ENCODE peak calls at places on chromosome 19, in ten cellular contexts. One of them, this sample, is unnamed. For H3K27me3, the result is how much of the 10 kb centered on the place peaks cover.

GRCh38 chr19:29875931-29876330 is 64.1 kb downstream of the CCNE1 start:
- DNase-seq in tibial nerve: no peak
- DNase-seq in AG04450: no peak
- DNase-seq in IMR-90: no peak
- DNase-seq in spleen: peak
- DNase-seq in fibroblast of lung: no peak
- DNase-seq in cardiac muscle cell: no peak
- DNase-seq in bronchial epithelial cell: no peak
- DNase-seq in ovary: no peak
- DNase-seq in neural progenitor cell: no peak
- DNase-seq in this sample: no peak

GRCh38 chr19:15324791-15325519 is 7.4 kb downstream of the BRD4 start:
- DNase-seq in tibial nerve: no peak
- DNase-seq in AG04450: no peak
- DNase-seq in IMR-90: no peak
- DNase-seq in spleen: peak
- DNase-seq in fibroblast of lung: no peak
- DNase-seq in cardiac muscle cell: peak
- DNase-seq in bronchial epithelial cell: no peak
- DNase-seq in ovary: no peak
- DNase-seq in neural progenitor cell: peak
- DNase-seq in this sample: no peak

GRCh38 chr19:29833614-29834261 is 21.9 kb downstream of the CCNE1 start:
- DNase-seq in tibial nerve: no peak
- DNase-seq in AG04450: no peak
- DNase-seq in IMR-90: no peak
- DNase-seq in spleen: no peak
- DNase-seq in fibroblast of lung: no peak
- DNase-seq in cardiac muscle cell: no peak
- DNase-seq in bronchial epithelial cell: no peak
- DNase-seq in ovary: no peak
- DNase-seq in neural progenitor cell: no peak
- DNase-seq in this sample: no peak

GRCh38 chr19:38120471-38121030 is 103.5 kb downstream of the DPF1 start:
- DNase-seq in tibial nerve: no peak
- DNase-seq in AG04450: no peak
- DNase-seq in IMR-90: no peak
- DNase-seq in spleen: no peak
- DNase-seq in fibroblast of lung: no peak
- DNase-seq in cardiac muscle cell: no peak
- DNase-seq in bronchial epithelial cell: no peak
- DNase-seq in ovary: no peak
- DNase-seq in neural progenitor cell: no peak
- DNase-seq in this sample: no peak

GRCh38 chr19:14300281-14300680 is 81.0 kb upstream of the ADGRE5 start:
- DNase-seq in tibial nerve: no peak
- DNase-seq in AG04450: no peak
- DNase-seq in IMR-90: no peak
- DNase-seq in spleen: no peak
- DNase-seq in fibroblast of lung: no peak
- DNase-seq in cardiac muscle cell: no peak
- DNase-seq in bronchial epithelial cell: no peak
- DNase-seq in ovary: no peak
- DNase-seq in neural progenitor cell: no peak
- DNase-seq in this sample: no peak

GRCh38 chr19:40232479-40232878 is 6.0 kb upstream of the CCNP start:
- DNase-seq in tibial nerve: no peak
- DNase-seq in AG04450: no peak
- DNase-seq in IMR-90: no peak
- DNase-seq in spleen: no peak
- DNase-seq in fibroblast of lung: no peak
- DNase-seq in cardiac muscle cell: no peak
- DNase-seq in bronchial epithelial cell: no peak
- DNase-seq in ovary: no peak
- DNase-seq in neural progenitor cell: no peak
- DNase-seq in this sample: no peak

GRCh38 chr19:48881741-48882657 is 9.8 kb downstream of the PPP1R15A start:
- DNase-seq in tibial nerve: no peak
- DNase-seq in AG04450: no peak
- DNase-seq in IMR-90: no peak
- DNase-seq in spleen: no peak
- DNase-seq in fibroblast of lung: no peak
- DNase-seq in cardiac muscle cell: peak
- DNase-seq in bronchial epithelial cell: no peak
- DNase-seq in ovary: no peak
- DNase-seq in neural progenitor cell: peak
- DNase-seq in this sample: peak

GRCh38 chr19:2274185-2274711 is 7.7 kb downstream of the PEAK3 start:
- DNase-seq in tibial nerve: no peak
- DNase-seq in AG04450: no peak
- DNase-seq in IMR-90: no peak
- DNase-seq in spleen: no peak
- DNase-seq in fibroblast of lung: no peak
- DNase-seq in cardiac muscle cell: no peak
- DNase-seq in bronchial epithelial cell: no peak
- DNase-seq in ovary: no peak
- DNase-seq in neural progenitor cell: no peak
- DNase-seq in this sample: no peak

GRCh38 chr19:30557927-30558557 is 185.9 kb downstream of the ZNF536 start:
- DNase-seq in tibial nerve: no peak
- DNase-seq in AG04450: no peak
- DNase-seq in IMR-90: no peak
- DNase-seq in spleen: peak
- DNase-seq in fibroblast of lung: no peak
- DNase-seq in cardiac muscle cell: no peak
- DNase-seq in bronchial epithelial cell: no peak
- DNase-seq in ovary: no peak
- DNase-seq in neural progenitor cell: no peak
- DNase-seq in this sample: no peak

GRCh38 chr19:17931532-17932191 is 1.2 kb upstream of the CCDC124 start:
- DNase-seq in tibial nerve: no peak
- DNase-seq in AG04450: no peak
- DNase-seq in IMR-90: no peak
- DNase-seq in spleen: no peak
- DNase-seq in fibroblast of lung: no peak
- DNase-seq in cardiac muscle cell: peak
- DNase-seq in bronchial epithelial cell: no peak
- DNase-seq in ovary: no peak
- DNase-seq in neural progenitor cell: peak
- DNase-seq in this sample: no peak

GRCh38 chr19:35756373-35757230 is at the start of gene HSPB6:
- DNase-seq in tibial nerve: peak
- DNase-seq in AG04450: no peak
- DNase-seq in IMR-90: peak
- DNase-seq in spleen: peak
- DNase-seq in fibroblast of lung: peak
- DNase-seq in cardiac muscle cell: no peak
- DNase-seq in bronchial epithelial cell: no peak
- DNase-seq in ovary: peak
- DNase-seq in neural progenitor cell: peak
- DNase-seq in this sample: no peak

GRCh38 chr19:56147307-56147706 is 6.2 kb downstream of the ZNF444 start:
- DNase-seq in tibial nerve: no peak
- DNase-seq in AG04450: no peak
- DNase-seq in IMR-90: no peak
- DNase-seq in spleen: no peak
- DNase-seq in fibroblast of lung: no peak
- DNase-seq in cardiac muscle cell: no peak
- DNase-seq in bronchial epithelial cell: no peak
- DNase-seq in ovary: peak
- DNase-seq in neural progenitor cell: no peak
- DNase-seq in this sample: no peak

GRCh38 chr19:43720936-43721335 is 5.1 kb downstream of the IRGC start:
- DNase-seq in tibial nerve: no peak
- DNase-seq in AG04450: no peak
- DNase-seq in IMR-90: no peak
- DNase-seq in spleen: no peak
- DNase-seq in fibroblast of lung: no peak
- DNase-seq in cardiac muscle cell: no peak
- DNase-seq in bronchial epithelial cell: no peak
- DNase-seq in ovary: no peak
- DNase-seq in neural progenitor cell: no peak
- DNase-seq in this sample: no peak

GRCh38 chr19:18932216-18932841 is 8.7 kb downstream of the HOMER3 start:
- DNase-seq in tibial nerve: peak
- DNase-seq in AG04450: no peak
- DNase-seq in IMR-90: no peak
- DNase-seq in spleen: peak
- DNase-seq in fibroblast of lung: peak
- DNase-seq in cardiac muscle cell: peak
- DNase-seq in bronchial epithelial cell: peak
- DNase-seq in ovary: peak
- DNase-seq in neural progenitor cell: peak
- DNase-seq in this sample: peak

GRCh38 chr19:33427801-33428626 is 54.5 kb downstream of the CEBPG start:
- DNase-seq in tibial nerve: no peak
- DNase-seq in AG04450: no peak
- DNase-seq in IMR-90: no peak
- DNase-seq in spleen: peak
- DNase-seq in fibroblast of lung: no peak
- DNase-seq in cardiac muscle cell: no peak
- DNase-seq in bronchial epithelial cell: no peak
- DNase-seq in ovary: no peak
- DNase-seq in neural progenitor cell: no peak
- DNase-seq in this sample: no peak

GRCh38 chr19:3923096-3923758 is 9.6 kb upstream of the NMRK2 start:
- DNase-seq in tibial nerve: no peak
- DNase-seq in AG04450: no peak
- DNase-seq in IMR-90: no peak
- DNase-seq in spleen: no peak
- DNase-seq in fibroblast of lung: no peak
- DNase-seq in cardiac muscle cell: no peak
- DNase-seq in bronchial epithelial cell: no peak
- DNase-seq in ovary: no peak
- DNase-seq in neural progenitor cell: no peak
- DNase-seq in this sample: no peak

GRCh38 chr19:3919793-3920192 is 13.1 kb upstream of the NMRK2 start:
- DNase-seq in tibial nerve: no peak
- DNase-seq in AG04450: no peak
- DNase-seq in IMR-90: no peak
- DNase-seq in spleen: no peak
- DNase-seq in fibroblast of lung: no peak
- DNase-seq in cardiac muscle cell: no peak
- DNase-seq in bronchial epithelial cell: no peak
- DNase-seq in ovary: no peak
- DNase-seq in neural progenitor cell: no peak
- DNase-seq in this sample: no peak

DNA sequence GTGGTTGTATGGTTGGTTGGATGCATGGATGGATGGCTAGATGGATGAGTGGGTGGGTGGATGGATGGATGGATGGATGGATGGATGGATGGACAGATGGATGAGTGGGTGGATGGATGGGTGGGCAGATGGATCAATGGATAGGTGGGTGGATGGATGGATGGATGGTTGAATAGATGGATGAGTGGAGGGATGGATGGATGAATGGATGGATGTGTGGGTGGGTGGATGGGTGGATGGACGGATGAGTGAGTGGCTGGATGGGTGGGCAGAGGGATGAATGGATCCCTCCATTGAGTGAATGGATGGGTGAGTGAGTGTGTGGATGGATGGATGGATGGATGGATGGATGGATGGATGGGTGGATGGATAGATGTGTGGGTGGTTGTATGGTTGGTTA is 9.0 kb upstream of the NMRK2 start:
- DNase-seq in tibial nerve: no peak
- DNase-seq in AG04450: no peak
- DNase-seq in IMR-90: no peak
- DNase-seq in spleen: no peak
- DNase-seq in fibroblast of lung: no peak
- DNase-seq in cardiac muscle cell: no peak
- DNase-seq in bronchial epithelial cell: no peak
- DNase-seq in ovary: no peak
- DNase-seq in neural progenitor cell: no peak
- DNase-seq in this sample: no peak
- TF ChIP-seq CTCF in tibial nerve: no peak
- TF ChIP-seq CTCF in AG04450: no peak
- TF ChIP-seq CTCF in IMR-90: no peak
- TF ChIP-seq CTCF in spleen: no peak
- TF ChIP-seq CTCF in fibroblast of lung: no peak
- TF ChIP-seq CTCF in cardiac muscle cell: no peak
- TF ChIP-seq CTCF in bronchial epithelial cell: no peak
- TF ChIP-seq CTCF in ovary: no peak
- TF ChIP-seq CTCF in neural progenitor cell: no peak
- TF ChIP-seq CTCF in this sample: no peak

DNA sequence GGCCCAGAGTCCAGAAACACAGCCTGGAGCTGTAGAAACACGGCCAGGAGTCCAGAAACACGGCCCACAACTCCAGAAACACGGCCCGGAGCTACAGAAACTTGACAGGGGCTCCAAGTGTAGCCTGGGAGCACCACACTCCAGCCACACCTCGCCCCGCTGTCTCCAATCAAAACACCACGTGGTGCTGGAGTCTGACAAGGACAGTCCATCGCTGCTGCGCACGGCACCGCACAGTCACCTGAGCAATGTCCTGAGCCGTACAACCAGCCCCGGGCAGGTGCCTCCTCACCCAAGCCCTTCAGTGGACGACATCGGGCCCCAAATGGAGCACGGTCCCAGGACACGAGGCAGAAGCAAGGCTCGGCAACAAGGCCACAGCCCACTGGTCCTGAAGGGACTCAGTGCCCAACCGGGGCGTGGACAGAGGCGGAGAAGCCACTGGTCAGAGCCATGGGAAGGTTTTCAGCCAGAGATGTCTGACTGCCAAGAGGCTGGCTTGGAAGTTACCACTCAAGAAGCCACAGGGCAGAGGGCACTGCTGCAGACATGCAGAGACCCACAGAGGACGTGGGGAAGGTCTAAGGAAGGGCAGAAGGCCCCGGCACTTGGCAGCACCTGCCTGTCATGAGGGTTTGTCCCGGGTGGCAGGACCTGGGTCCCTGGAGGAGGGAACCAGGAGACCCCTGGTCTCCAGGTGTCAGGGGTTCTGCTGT is 19.7 kb upstream of the PLPP2 start:
- DNase-seq in tibial nerve: no peak
- DNase-seq in AG04450: no peak
- DNase-seq in IMR-90: no peak
- DNase-seq in spleen: peak
- DNase-seq in fibroblast of lung: no peak
- DNase-seq in cardiac muscle cell: no peak
- DNase-seq in bronchial epithelial cell: no peak
- DNase-seq in ovary: no peak
- DNase-seq in neural progenitor cell: no peak
- DNase-seq in this sample: no peak
- H3K4me3 ChIP-seq in tibial nerve: no peak
- H3K4me3 ChIP-seq in AG04450: peak
- H3K4me3 ChIP-seq in IMR-90: no peak
- H3K4me3 ChIP-seq in spleen: peak
- H3K4me3 ChIP-seq in fibroblast of lung: no peak
- H3K4me3 ChIP-seq in cardiac muscle cell: no peak
- H3K4me3 ChIP-seq in bronchial epithelial cell: no peak
- H3K4me3 ChIP-seq in ovary: no peak
- H3K4me3 ChIP-seq in neural progenitor cell: no peak
- H3K4me3 ChIP-seq in this sample: peak

GRCh38 chr19:45782820-45783785 is 813 bp upstream of the DMPK start:
- DNase-seq in tibial nerve: no peak
- DNase-seq in AG04450: no peak
- DNase-seq in IMR-90: peak
- DNase-seq in spleen: no peak
- DNase-seq in fibroblast of lung: peak
- DNase-seq in cardiac muscle cell: peak
- DNase-seq in bronchial epithelial cell: no peak
- DNase-seq in ovary: peak
- DNase-seq in neural progenitor cell: no peak
- DNase-seq in this sample: peak
- H3K27me3 ChIP-seq in tibial nerve: under half
- H3K27me3 ChIP-seq in AG04450: under half
- H3K27me3 ChIP-seq in IMR-90: under half
- H3K27me3 ChIP-seq in spleen: under half
- H3K27me3 ChIP-seq in fibroblast of lung: under half
- H3K27me3 ChIP-seq in cardiac muscle cell: under half
- H3K27me3 ChIP-seq in bronchial epithelial cell: under half
- H3K27me3 ChIP-seq in ovary: under half
- H3K27me3 ChIP-seq in neural progenitor cell: under half
- H3K27me3 ChIP-seq in this sample: under half

GRCh38 chr19:41352609-41353465 is 885 bp downstream of the TGFB1 start:
- DNase-seq in tibial nerve: peak
- DNase-seq in AG04450: no peak
- DNase-seq in IMR-90: peak
- DNase-seq in spleen: peak
- DNase-seq in fibroblast of lung: peak
- DNase-seq in cardiac muscle cell: peak
- DNase-seq in bronchial epithelial cell: peak
- DNase-seq in ovary: peak
- DNase-seq in neural progenitor cell: peak
- DNase-seq in this sample: no peak
- TF ChIP-seq CTCF in tibial nerve: peak
- TF ChIP-seq CTCF in AG04450: peak
- TF ChIP-seq CTCF in IMR-90: peak
- TF ChIP-seq CTCF in spleen: peak
- TF ChIP-seq CTCF in fibroblast of lung: peak
- TF ChIP-seq CTCF in cardiac muscle cell: peak
- TF ChIP-seq CTCF in bronchial epithelial cell: peak
- TF ChIP-seq CTCF in ovary: no peak
- TF ChIP-seq CTCF in neural progenitor cell: peak
- TF ChIP-seq CTCF in this sample: peak